ENCODE peak calls at places on chromosome 16, in five cellular contexts. One of them, this sample, is unnamed.

GRCh38 chr16:10097273-10097672 is 85.0 kb downstream of the GRIN2A start:
- DNase-seq in HTR-8/SVneo: no peak
- DNase-seq in dorsolateral prefrontal cortex: no peak
- DNase-seq in RWPE1: no peak
- DNase-seq in lung microvascular endothelial cell: no peak
- DNase-seq in this sample: no peak

GRCh38 chr16:54932737-54933254 is 2.1 kb downstream of the IRX5 start:
- DNase-seq in HTR-8/SVneo: no peak
- DNase-seq in dorsolateral prefrontal cortex: no peak
- DNase-seq in RWPE1: no peak
- DNase-seq in lung microvascular endothelial cell: no peak
- DNase-seq in this sample: no peak

GRCh38 chr16:5350118-5350517 is 252.5 kb upstream of the EEF2KMT start:
- DNase-seq in HTR-8/SVneo: no peak
- DNase-seq in dorsolateral prefrontal cortex: no peak
- DNase-seq in RWPE1: no peak
- DNase-seq in lung microvascular endothelial cell: no peak
- DNase-seq in this sample: no peak

GRCh38 chr16:24825696-24826095 is 20.1 kb upstream of the SLC5A11 start:
- DNase-seq in HTR-8/SVneo: no peak
- DNase-seq in dorsolateral prefrontal cortex: no peak
- DNase-seq in RWPE1: peak; percentile 28
- DNase-seq in lung microvascular endothelial cell: no peak
- DNase-seq in this sample: no peak

GRCh38 chr16:46768809-46769208 is 20.7 kb upstream of the MYLK3 start:
- DNase-seq in HTR-8/SVneo: no peak
- DNase-seq in dorsolateral prefrontal cortex: no peak
- DNase-seq in RWPE1: no peak
- DNase-seq in lung microvascular endothelial cell: no peak
- DNase-seq in this sample: no peak

GRCh38 chr16:24610421-24610765 is 71.0 kb downstream of the RBBP6 start:
- DNase-seq in HTR-8/SVneo: no peak
- DNase-seq in dorsolateral prefrontal cortex: peak; percentile 53
- DNase-seq in RWPE1: no peak
- DNase-seq in lung microvascular endothelial cell: peak; percentile 15
- DNase-seq in this sample: peak; percentile 70

GRCh38 chr16:17544785-17545184 is 74.0 kb upstream of the XYLT1 start:
- DNase-seq in HTR-8/SVneo: no peak
- DNase-seq in dorsolateral prefrontal cortex: no peak
- DNase-seq in RWPE1: no peak
- DNase-seq in lung microvascular endothelial cell: no peak
- DNase-seq in this sample: no peak

GRCh38 chr16:2092866-2093265 is 42.8 kb downstream of the PKD1 start:
- DNase-seq in HTR-8/SVneo: no peak
- DNase-seq in dorsolateral prefrontal cortex: no peak
- DNase-seq in RWPE1: no peak
- DNase-seq in lung microvascular endothelial cell: no peak
- DNase-seq in this sample: peak; percentile 56